ENCODE peak calls at places on chromosomes 5 and 9, in five cellular contexts. F is NCI-H748 treated with DMSO at 0.1 percent for 48 hours; T is hepatic stellate cell; Q is GM12878; P is CD4-positive, alpha-beta memory T cell. O is an unnamed sample.

GRCh38 chr5:175516933-175517823 is 38.8 kb downstream of the SFXN1 start:
- DNase-seq in Q (no peak), P (no peak), F (no peak), T (no peak), O (no peak)

GRCh38 chr5:113244966-113245365 is 189.8 kb downstream of the TSSK1B start:
- DNase-seq in T (no peak), Q (no peak), F (no peak), P (no peak), O (no peak)

GRCh38 chr9:15513335-15513734 is 2.6 kb upstream of the PSIP1 start:
- DNase-seq in Q (no peak), T (no peak), F (peak; percentile 24), P (no peak), O (no peak)

GRCh38 chr5:168658394-168658793 is 79.2 kb upstream of the PANK3 start:
- DNase-seq in P (no peak), F (no peak), Q (no peak), T (no peak), O (no peak)

GRCh38 chr5:102891175-102891574 is 136.1 kb downstream of the PAM start:
- DNase-seq in T (no peak), Q (no peak), P (no peak), F (no peak), O (no peak)

GRCh38 chr5:2009986-2010914 is 127.5 kb upstream of the IRX4 start:
- DNase-seq in F (no peak), P (no peak), T (no peak), Q (no peak), O (no peak)

GRCh38 chr5:68456756-68457217 is 241.2 kb downstream of the PIK3R1 start:
- DNase-seq in P (no peak), Q (no peak), T (peak; percentile 19), F (no peak), O (no peak)

GRCh38 chr5:114018178-114018577 is 343.7 kb upstream of the KCNN2 start:
- DNase-seq in F (no peak), P (no peak), Q (no peak), T (no peak), O (no peak)

GRCh38 chr9:113645224-113645971 is 181.9 kb downstream of the RGS3 start:
- DNase-seq in F (no peak), T (no peak), Q (no peak), P (no peak), O (no peak)

GRCh38 chr5:71475788-71476384 is 20.4 kb downstream of the BDP1 start:
- DNase-seq in Q (no peak), P (peak; percentile 9), F (no peak), T (peak; percentile 51), O (no peak)

GRCh38 chr5:171627936-171628335 is 157.7 kb upstream of the SMIM23 start:
- DNase-seq in F (no peak), Q (no peak), P (no peak), T (no peak), O (no peak)

GRCh38 chr5:172896465-172896864 is 62.4 kb downstream of the ERGIC1 start:
- DNase-seq in F (no peak), Q (no peak), T (no peak), P (no peak), O (no peak)

GRCh38 chr5:82359286-82359685 is 81.1 kb upstream of the RPS23 start:
- DNase-seq in F (no peak), P (no peak), Q (no peak), T (no peak), O (no peak)

GRCh38 chr9:130243882-130244170 is 21.7 kb upstream of the HMCN2 start:
- DNase-seq in Q (no peak), P (no peak), T (no peak), F (no peak), O (no peak)

GRCh38 chr9:75086443-75087278 is 1.3 kb downstream of the NMRK1 start:
- DNase-seq in Q (no peak), T (no peak), P (no peak), F (no peak), O (no peak)

GRCh38 chr9:19781240-19781639 is 7.6 kb downstream of the SLC24A2 start:
- DNase-seq in Q (no peak), P (no peak), F (no peak), T (no peak), O (no peak)

GRCh38 chr9:135225619-135226228 is 138.3 kb downstream of the OLFM1 start:
- DNase-seq in Q (no peak), T (no peak), P (no peak), F (no peak), O (no peak)

GRCh38 chr5:157682257-157682656 is 10.9 kb downstream of the C5orf52 start:
- DNase-seq in Q (no peak), F (no peak), P (no peak), T (no peak), O (no peak)

GRCh38 chr5:161535762-161536161 is 10.8 kb downstream of the GABRB2 start:
- DNase-seq in Q (no peak), P (no peak), T (no peak), F (no peak), O (no peak)

GRCh38 chr5:40171971-40172370 is 507.7 kb upstream of the PTGER4 start:
- DNase-seq in T (peak; percentile 22), P (no peak), F (no peak), Q (no peak), O (no peak)

GRCh38 chr9:37904647-37905505 is 949 bp upstream of the SLC25A51 start:
- DNase-seq in T (no peak), Q (no peak), F (no peak), P (no peak), O (no peak)

GRCh38 chr9:122370869-122371467 is at the start of gene PTGS1:
- DNase-seq in P (no peak), Q (no peak), F (peak; percentile 12), T (peak; percentile 74), O (no peak)

GRCh38 chr9:114930063-114930812 is at the start of gene TNFSF8:
- DNase-seq in F (no peak), Q (no peak), P (peak; percentile 87), T (no peak), O (no peak)

GRCh38 chr5:63822633-63823032 is 139.6 kb downstream of the HTR1A start:
- DNase-seq in T (no peak), P (no peak), F (no peak), Q (no peak), O (no peak)

GRCh38 chr9:99866398-99866797 is 40.1 kb upstream of the STX17 start:
- DNase-seq in F (no peak), T (no peak), Q (no peak), P (no peak), O (no peak)